ENCODE peak calls at places on chromosomes 4 and X, in six cellular contexts. One of them, this sample, is unnamed.
A peak's percentile ranks its signal among the peaks of the same experiment; 100 is the strongest.

GRCh38 chrX:9147631-9148189 is 113.8 kb upstream of the FAM9B start:
- DNase-seq in A549: no peak
- DNase-seq in SK-N-SH: no peak
- DNase-seq in mammary epithelial cell: no peak
- DNase-seq in GM23248: no peak
- DNase-seq in neural progenitor cell: peak; percentile 16
- DNase-seq in this sample: peak; percentile 69

GRCh38 chrX:68646421-68646820 is 1.0 kb upstream of the STARD8 start:
- DNase-seq in A549: no peak
- DNase-seq in SK-N-SH: no peak
- DNase-seq in mammary epithelial cell: no peak
- DNase-seq in GM23248: no peak
- DNase-seq in neural progenitor cell: no peak
- DNase-seq in this sample: no peak

GRCh38 chrX:101493225-101493624 is 8.0 kb downstream of the ARMCX4 start:
- DNase-seq in A549: no peak
- DNase-seq in SK-N-SH: peak; percentile 17
- DNase-seq in mammary epithelial cell: no peak
- DNase-seq in GM23248: no peak
- DNase-seq in neural progenitor cell: no peak
- DNase-seq in this sample: no peak

GRCh38 chrX:137290011-137290410 is 256.2 kb upstream of the GPR101 start:
- DNase-seq in A549: no peak
- DNase-seq in SK-N-SH: no peak
- DNase-seq in mammary epithelial cell: no peak
- DNase-seq in GM23248: no peak
- DNase-seq in neural progenitor cell: no peak
- DNase-seq in this sample: no peak

GRCh38 chrX:17459596-17459995 is 84.6 kb downstream of the NHS start:
- DNase-seq in A549: no peak
- DNase-seq in SK-N-SH: no peak
- DNase-seq in mammary epithelial cell: peak; percentile 80
- DNase-seq in GM23248: peak; percentile 78
- DNase-seq in neural progenitor cell: no peak
- DNase-seq in this sample: no peak

GRCh38 chrX:19257001-19257400 is 86.7 kb upstream of the PDHA1 start:
- DNase-seq in A549: no peak
- DNase-seq in SK-N-SH: no peak
- DNase-seq in mammary epithelial cell: no peak
- DNase-seq in GM23248: no peak
- DNase-seq in neural progenitor cell: no peak
- DNase-seq in this sample: no peak

GRCh38 chr4:173752610-173753009 is 222.6 kb upstream of the HAND2 start:
- DNase-seq in A549: peak; percentile 41
- DNase-seq in SK-N-SH: no peak
- DNase-seq in mammary epithelial cell: peak; percentile 3
- DNase-seq in GM23248: peak; percentile 31
- DNase-seq in neural progenitor cell: peak; percentile 73
- DNase-seq in this sample: peak; percentile 94

GRCh38 chrX:132023896-132024386 is 839 bp downstream of the STK26 start:
- DNase-seq in A549: peak; percentile 12
- DNase-seq in SK-N-SH: no peak
- DNase-seq in mammary epithelial cell: peak; percentile 37
- DNase-seq in GM23248: no peak
- DNase-seq in neural progenitor cell: peak; percentile 49
- DNase-seq in this sample: no peak

GRCh38 chr4:38009421-38009820 is 49.2 kb downstream of the PTTG2 start:
- DNase-seq in A549: no peak
- DNase-seq in SK-N-SH: no peak
- DNase-seq in mammary epithelial cell: no peak
- DNase-seq in GM23248: no peak
- DNase-seq in neural progenitor cell: no peak
- DNase-seq in this sample: no peak

GRCh38 chrX:26083093-26083492 is 55.0 kb upstream of the MAGEB18 start:
- DNase-seq in A549: no peak
- DNase-seq in SK-N-SH: no peak
- DNase-seq in mammary epithelial cell: no peak
- DNase-seq in GM23248: no peak
- DNase-seq in neural progenitor cell: no peak
- DNase-seq in this sample: no peak

GRCh38 chr4:72302981-72303704 is 265.9 kb downstream of the ADAMTS3 start:
- DNase-seq in A549: peak; percentile 24
- DNase-seq in SK-N-SH: peak; percentile 16
- DNase-seq in mammary epithelial cell: peak; percentile 29
- DNase-seq in GM23248: peak; percentile 55
- DNase-seq in neural progenitor cell: peak; percentile 73
- DNase-seq in this sample: peak; percentile 83

GRCh38 chr4:156169011-156169410 is 215.3 kb upstream of the CTSO start:
- DNase-seq in A549: peak; percentile 4
- DNase-seq in SK-N-SH: no peak
- DNase-seq in mammary epithelial cell: peak; percentile 80
- DNase-seq in GM23248: peak; percentile 90
- DNase-seq in neural progenitor cell: peak; percentile 70
- DNase-seq in this sample: peak; percentile 67

GRCh38 chr4:77347341-77347740 is 190.3 kb downstream of the CCNG2 start:
- DNase-seq in A549: peak; percentile 20
- DNase-seq in SK-N-SH: no peak
- DNase-seq in mammary epithelial cell: no peak
- DNase-seq in GM23248: no peak
- DNase-seq in neural progenitor cell: no peak
- DNase-seq in this sample: no peak

GRCh38 chr4:23945521-23946017 is 55.7 kb upstream of the PPARGC1A start:
- DNase-seq in A549: no peak
- DNase-seq in SK-N-SH: no peak
- DNase-seq in mammary epithelial cell: peak; percentile 81
- DNase-seq in GM23248: peak; percentile 90
- DNase-seq in neural progenitor cell: no peak
- DNase-seq in this sample: no peak

GRCh38 chr4:142475663-142476062 is 370.4 kb downstream of the INPP4B start:
- DNase-seq in A549: peak; percentile 63
- DNase-seq in SK-N-SH: no peak
- DNase-seq in mammary epithelial cell: peak; percentile 66
- DNase-seq in GM23248: peak; percentile 30
- DNase-seq in neural progenitor cell: no peak
- DNase-seq in this sample: no peak

GRCh38 chrX:155009994-155010472 is 12.5 kb downstream of the F8 start:
- DNase-seq in A549: no peak
- DNase-seq in SK-N-SH: no peak
- DNase-seq in mammary epithelial cell: no peak
- DNase-seq in GM23248: no peak
- DNase-seq in neural progenitor cell: no peak
- DNase-seq in this sample: no peak

GRCh38 chr4:132934901-132935300 is 214.2 kb upstream of the PCDH10 start:
- DNase-seq in A549: no peak
- DNase-seq in SK-N-SH: no peak
- DNase-seq in mammary epithelial cell: no peak
- DNase-seq in GM23248: no peak
- DNase-seq in neural progenitor cell: no peak
- DNase-seq in this sample: no peak

GRCh38 chrX:63656871-63657580 is 128.0 kb downstream of the ARHGEF9 start:
- DNase-seq in A549: no peak
- DNase-seq in SK-N-SH: no peak
- DNase-seq in mammary epithelial cell: peak; percentile 19
- DNase-seq in GM23248: peak; percentile 80
- DNase-seq in neural progenitor cell: no peak
- DNase-seq in this sample: no peak

GRCh38 chr4:244471-244870 is 60.8 kb downstream of the ZNF732 start:
- DNase-seq in A549: peak; percentile 38
- DNase-seq in SK-N-SH: no peak
- DNase-seq in mammary epithelial cell: peak; percentile 9
- DNase-seq in GM23248: peak; percentile 43
- DNase-seq in neural progenitor cell: peak; percentile 38
- DNase-seq in this sample: peak; percentile 74

GRCh38 chrX:10010686-10011085 is 43.5 kb downstream of the CLDN34 start:
- DNase-seq in A549: peak; percentile 41
- DNase-seq in SK-N-SH: no peak
- DNase-seq in mammary epithelial cell: peak; percentile 46
- DNase-seq in GM23248: peak; percentile 69
- DNase-seq in neural progenitor cell: peak; percentile 50
- DNase-seq in this sample: no peak

GRCh38 chr4:24604558-24605214 is 20.3 kb upstream of the DHX15 start:
- DNase-seq in A549: no peak
- DNase-seq in SK-N-SH: no peak
- DNase-seq in mammary epithelial cell: peak; percentile 45
- DNase-seq in GM23248: no peak
- DNase-seq in neural progenitor cell: no peak
- DNase-seq in this sample: no peak

GRCh38 chrX:154506483-154507332 is 9.3 kb downstream of the FAM3A start:
- DNase-seq in A549: no peak
- DNase-seq in SK-N-SH: no peak
- DNase-seq in mammary epithelial cell: no peak
- DNase-seq in GM23248: no peak
- DNase-seq in neural progenitor cell: no peak
- DNase-seq in this sample: no peak

GRCh38 chrX:125198546-125198945 is 121.1 kb upstream of the TEX13C start:
- DNase-seq in A549: no peak
- DNase-seq in SK-N-SH: peak; percentile 4
- DNase-seq in mammary epithelial cell: no peak
- DNase-seq in GM23248: no peak
- DNase-seq in neural progenitor cell: no peak
- DNase-seq in this sample: no peak

GRCh38 chr4:1295405-1296055 is 5.8 kb downstream of the MAEA start:
- DNase-seq in A549: no peak
- DNase-seq in SK-N-SH: no peak
- DNase-seq in mammary epithelial cell: no peak
- DNase-seq in GM23248: no peak
- DNase-seq in neural progenitor cell: no peak
- DNase-seq in this sample: peak; percentile 20

GRCh38 chr4:1297023-1297395 is 7.3 kb downstream of the MAEA start:
- DNase-seq in A549: no peak
- DNase-seq in SK-N-SH: no peak
- DNase-seq in mammary epithelial cell: no peak
- DNase-seq in GM23248: no peak
- DNase-seq in neural progenitor cell: no peak
- DNase-seq in this sample: no peak

GRCh38 chr4:1297456-1298325 is 8.0 kb downstream of the MAEA start:
- DNase-seq in A549: no peak
- DNase-seq in SK-N-SH: no peak
- DNase-seq in mammary epithelial cell: no peak
- DNase-seq in GM23248: no peak
- DNase-seq in neural progenitor cell: peak; percentile 37
- DNase-seq in this sample: peak; percentile 78

GRCh38 chr4:1294891-1295290 is 5.2 kb downstream of the MAEA start:
- DNase-seq in A549: no peak
- DNase-seq in SK-N-SH: no peak
- DNase-seq in mammary epithelial cell: no peak
- DNase-seq in GM23248: no peak
- DNase-seq in neural progenitor cell: no peak
- DNase-seq in this sample: no peak

DNA sequence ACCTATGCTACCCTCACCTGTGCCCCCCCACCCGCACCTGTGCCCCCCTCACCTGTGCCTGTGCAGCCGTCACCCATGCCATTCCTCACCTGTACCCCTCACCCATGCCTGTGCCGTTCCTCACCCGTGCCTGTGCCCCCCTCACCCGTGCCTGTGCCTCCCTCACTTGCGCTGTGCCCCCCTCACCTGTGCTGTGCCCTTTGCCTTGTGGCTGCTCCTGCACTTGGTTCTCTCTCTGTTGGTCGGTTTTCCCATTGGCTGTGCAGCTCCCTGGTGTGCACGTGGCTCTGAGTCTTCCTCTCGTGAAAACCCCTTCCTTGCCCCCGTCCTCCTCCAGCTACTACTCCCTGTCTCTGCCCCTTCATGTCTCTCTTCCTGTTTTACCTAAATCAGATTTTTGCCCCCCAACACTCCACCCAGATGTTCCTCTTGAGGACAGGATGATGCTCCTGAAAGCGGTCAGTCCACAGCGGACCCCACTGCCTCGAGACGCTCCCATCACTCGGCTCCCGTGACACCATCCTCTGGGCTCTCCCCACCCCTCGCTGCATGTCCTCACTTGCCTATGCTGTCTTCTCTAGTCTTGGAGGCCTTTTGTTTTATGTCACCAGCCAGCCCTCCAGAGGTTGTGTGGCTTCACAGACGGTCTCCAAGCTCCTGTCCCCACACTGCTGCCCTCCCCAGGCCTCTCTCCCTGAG is 6.8 kb downstream of the MAEA start:
- DNase-seq in A549: no peak
- DNase-seq in SK-N-SH: no peak
- DNase-seq in mammary epithelial cell: peak; percentile 60
- DNase-seq in GM23248: no peak
- DNase-seq in neural progenitor cell: no peak
- DNase-seq in this sample: peak; percentile 36
- H3K4me1 ChIP-seq in A549: peaks cover 4% of the 10 kb centered on the region
- H3K4me1 ChIP-seq in SK-N-SH: no peaks in the 10 kb centered on the region
- H3K4me1 ChIP-seq in mammary epithelial cell: peaks cover 64% of the 10 kb centered on the region
- H3K4me1 ChIP-seq in GM23248: peaks cover 8% of the 10 kb centered on the region
- H3K4me1 ChIP-seq in neural progenitor cell: no peaks in the 10 kb centered on the region
- H3K4me1 ChIP-seq in this sample: peaks cover 4% of the 10 kb centered on the region

DNA sequence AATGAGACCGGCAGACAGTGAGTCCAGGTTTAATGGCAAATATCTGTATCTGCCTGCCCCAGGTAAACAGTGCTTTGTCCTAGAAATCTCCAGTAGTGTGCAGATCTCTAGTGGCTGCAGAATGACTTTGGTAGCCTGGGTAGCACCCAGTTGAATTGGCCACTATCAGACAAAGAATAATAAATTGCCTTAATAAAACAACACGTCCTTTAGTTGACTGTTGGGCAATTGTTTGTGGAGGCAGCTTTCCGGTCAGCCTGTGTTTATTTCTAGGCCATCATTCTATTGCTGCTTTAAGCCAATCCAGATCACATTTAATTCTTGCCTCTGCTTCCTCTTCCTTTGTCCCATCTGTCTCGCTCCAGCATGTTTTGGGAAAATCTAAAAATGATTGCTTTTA is 52.6 kb downstream of the SNX25 start:
- DNase-seq in A549: no peak
- DNase-seq in SK-N-SH: no peak
- DNase-seq in mammary epithelial cell: no peak
- DNase-seq in GM23248: no peak
- DNase-seq in neural progenitor cell: no peak
- DNase-seq in this sample: no peak
- H3K4me1 ChIP-seq in A549: peaks cover 8% of the 10 kb centered on the region
- H3K4me1 ChIP-seq in SK-N-SH: peaks cover 16% of the 10 kb centered on the region
- H3K4me1 ChIP-seq in mammary epithelial cell: peaks cover 13% of the 10 kb centered on the region
- H3K4me1 ChIP-seq in GM23248: peaks cover 28% of the 10 kb centered on the region
- H3K4me1 ChIP-seq in neural progenitor cell: peaks cover 16% of the 10 kb centered on the region
- H3K4me1 ChIP-seq in this sample: no peaks in the 10 kb centered on the region

GRCh38 chr4:70713453-70714026 is 8.2 kb upstream of the RUFY3 start:
- DNase-seq in A549: no peak
- DNase-seq in SK-N-SH: no peak
- DNase-seq in mammary epithelial cell: no peak
- DNase-seq in GM23248: no peak
- DNase-seq in neural progenitor cell: no peak
- DNase-seq in this sample: peak; percentile 85
- H3K4me1 ChIP-seq in A549: peaks cover 34% of the 10 kb centered on the region
- H3K4me1 ChIP-seq in SK-N-SH: no peaks in the 10 kb centered on the region
- H3K4me1 ChIP-seq in mammary epithelial cell: peaks cover 15% of the 10 kb centered on the region
- H3K4me1 ChIP-seq in GM23248: no peaks in the 10 kb centered on the region
- H3K4me1 ChIP-seq in neural progenitor cell: peaks cover 19% of the 10 kb centered on the region
- H3K4me1 ChIP-seq in this sample: peaks cover 13% of the 10 kb centered on the region

DNA sequence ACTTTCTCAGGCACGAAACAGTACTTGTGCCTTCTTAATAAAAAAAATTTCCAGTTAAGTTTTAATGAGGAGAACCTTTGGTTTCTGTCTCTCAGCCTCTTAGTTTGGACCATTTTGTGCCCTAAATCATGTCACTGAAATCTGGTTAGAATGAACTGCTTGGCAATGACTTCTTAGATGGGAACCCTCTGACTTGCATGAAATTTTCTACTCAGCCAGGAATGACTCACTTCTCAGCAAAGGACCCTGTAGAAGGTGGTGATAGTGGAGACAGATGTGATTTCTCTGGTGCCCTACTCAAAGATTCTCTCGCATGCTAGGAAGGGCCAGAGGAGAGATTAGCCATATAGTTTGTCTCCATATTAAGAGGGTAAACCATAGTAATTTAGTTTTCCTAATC is 50.5 kb downstream of the RASL11B start:
- DNase-seq in A549: no peak
- DNase-seq in SK-N-SH: no peak
- DNase-seq in mammary epithelial cell: no peak
- DNase-seq in GM23248: peak; percentile 61
- DNase-seq in neural progenitor cell: no peak
- DNase-seq in this sample: no peak
- H3K4me1 ChIP-seq in A549: no peaks in the 10 kb centered on the region
- H3K4me1 ChIP-seq in SK-N-SH: no peaks in the 10 kb centered on the region
- H3K4me1 ChIP-seq in mammary epithelial cell: peaks cover 3% of the 10 kb centered on the region
- H3K4me1 ChIP-seq in GM23248: peaks cover 46% of the 10 kb centered on the region
- H3K4me1 ChIP-seq in neural progenitor cell: peaks cover 5% of the 10 kb centered on the region
- H3K4me1 ChIP-seq in this sample: peaks cover 12% of the 10 kb centered on the region